ENCODE peak calls at places on chromosomes 3 and 15, in nine cellular contexts. Z is colonic mucosa; U is RWPE2; A is psoas muscle; B is cardiac muscle cell; N is naive thymus-derived CD4-positive, alpha-beta T cell; H is PC-9; M is heart left ventricle; L is HCT116. W is an unnamed sample.

GRCh38 chr3:10702961-10703740 is 112.9 kb upstream of the SLC6A11 start:
- DNase-seq in Z (no peak), U (no peak), A (no peak), B (peak; percentile 6), N (no peak), H (no peak), M (no peak), L (peak; percentile 44), W (peak; percentile 13)

GRCh38 chr15:75034615-75035014 is 11.2 kb downstream of the PPCDC start:
- DNase-seq in Z (no peak), U (no peak), A (no peak), B (no peak), N (no peak), H (no peak), M (no peak), L (no peak), W (no peak)

GRCh38 chr15:84992157-84992940 is 10.7 kb downstream of the PDE8A start:
- DNase-seq in Z (peak; percentile 52), U (no peak), A (no peak), B (peak; percentile 72), N (no peak), H (peak; percentile 92), M (no peak), L (peak; percentile 93), W (no peak)

GRCh38 chr15:71559098-71559497 is 251.3 kb upstream of the NR2E3 start:
- DNase-seq in Z (no peak), U (peak; percentile 85), A (no peak), B (peak; percentile 44), N (no peak), H (no peak), M (no peak), L (no peak), W (no peak)

GRCh38 chr3:108175352-108175751 is 46.9 kb downstream of the IFT57 start:
- DNase-seq in Z (no peak), U (no peak), A (no peak), B (no peak), N (no peak), H (no peak), M (no peak), L (no peak), W (no peak)

GRCh38 chr15:41955807-41956525 is 16.4 kb downstream of the EHD4 start:
- DNase-seq in Z (no peak), U (no peak), A (no peak), B (no peak), N (no peak), H (no peak), M (no peak), L (no peak), W (no peak)

GRCh38 chr3:182904164-182904563 is 76.2 kb downstream of the DCUN1D1 start:
- DNase-seq in Z (no peak), U (no peak), A (no peak), B (no peak), N (no peak), H (no peak), M (no peak), L (no peak), W (no peak)

GRCh38 chr15:36472672-36473071 is 106.8 kb upstream of the CDIN1 start:
- DNase-seq in Z (no peak), U (no peak), A (no peak), B (no peak), N (no peak), H (no peak), M (no peak), L (no peak), W (no peak)

GRCh38 chr3:128469584-128469983 is 2.9 kb upstream of the DNAJB8 start:
- DNase-seq in Z (no peak), U (no peak), A (no peak), B (no peak), N (no peak), H (no peak), M (no peak), L (no peak), W (no peak)
- H3K27me3 ChIP-seq in Z (no peaks in the 10 kb centered on the region), U (no peaks in the 10 kb centered on the region), A (no peaks in the 10 kb centered on the region), B (peaks cover 33% of the 10 kb centered on the region), N (no peaks in the 10 kb centered on the region), H (peaks cover 26% of the 10 kb centered on the region), M (no peaks in the 10 kb centered on the region), L (peaks cover 16% of the 10 kb centered on the region), W (no peaks in the 10 kb centered on the region)

DNA sequence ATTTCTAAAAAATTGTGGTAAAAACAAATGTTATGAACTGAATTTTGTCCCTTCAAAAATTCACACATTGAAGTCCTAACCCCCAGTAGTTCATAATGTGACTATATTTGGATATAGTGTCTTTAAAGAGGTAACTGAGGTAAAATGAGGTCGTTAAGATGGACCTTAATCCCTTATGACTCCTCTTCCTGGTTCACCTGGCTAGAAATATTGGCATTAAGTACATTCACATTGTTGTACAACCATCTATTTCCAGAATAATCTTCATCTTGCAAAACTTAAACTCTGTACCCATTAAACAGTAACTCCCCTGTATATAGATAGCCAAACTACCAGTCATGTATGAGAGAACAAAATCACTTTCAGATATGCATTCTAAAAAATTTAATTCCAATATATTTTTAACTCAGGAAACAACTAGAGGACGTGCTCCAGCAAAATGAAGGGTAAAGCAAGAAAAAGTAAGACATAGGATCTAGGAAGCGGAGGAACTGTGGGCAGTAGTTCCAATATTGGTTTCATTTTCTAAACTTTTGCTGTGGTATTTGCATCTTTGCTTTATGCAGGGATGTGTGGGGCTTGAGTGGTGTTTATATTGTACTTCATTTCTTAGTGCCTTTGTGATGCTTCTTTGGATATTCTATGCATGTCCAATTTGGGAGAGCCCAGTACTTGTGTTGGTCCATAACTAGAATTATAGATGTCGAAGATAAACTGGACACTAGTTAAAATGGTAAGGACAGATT is 36.7 kb upstream of the IL20RB start:
- DNase-seq in Z (no peak), U (no peak), A (no peak), B (no peak), N (no peak), H (no peak), M (no peak), L (no peak), W (no peak)
- H3K27ac ChIP-seq in Z (no peak overlapping the region), U (no peak overlapping the region), A (no peak overlapping the region), B (no peak overlapping the region), N (no peak overlapping the region), H (no peak overlapping the region), M (no peak overlapping the region), L (no peak overlapping the region), W (no peak overlapping the region)

GRCh38 chr15:88624156-88624970 is 3.2 kb downstream of the AEN start:
- DNase-seq in Z (no peak), U (no peak), A (no peak), B (peak; percentile 73), N (peak; percentile 71), H (no peak), M (no peak), L (no peak), W (no peak)

GRCh38 chr15:88622605-88622975 is 1.4 kb downstream of the AEN start:
- DNase-seq in Z (no peak), U (no peak), A (no peak), B (no peak), N (no peak), H (no peak), M (no peak), L (no peak), W (no peak)

GRCh38 chr15:88621789-88622604 is 857 bp downstream of the AEN start:
- DNase-seq in Z (peak; percentile 24), U (no peak), A (no peak), B (no peak), N (peak; percentile 64), H (no peak), M (no peak), L (no peak), W (no peak)

GRCh38 chr15:88623632-88624031 is 2.5 kb downstream of the AEN start:
- DNase-seq in Z (no peak), U (no peak), A (no peak), B (no peak), N (no peak), H (no peak), M (no peak), L (no peak), W (no peak)

DNA sequence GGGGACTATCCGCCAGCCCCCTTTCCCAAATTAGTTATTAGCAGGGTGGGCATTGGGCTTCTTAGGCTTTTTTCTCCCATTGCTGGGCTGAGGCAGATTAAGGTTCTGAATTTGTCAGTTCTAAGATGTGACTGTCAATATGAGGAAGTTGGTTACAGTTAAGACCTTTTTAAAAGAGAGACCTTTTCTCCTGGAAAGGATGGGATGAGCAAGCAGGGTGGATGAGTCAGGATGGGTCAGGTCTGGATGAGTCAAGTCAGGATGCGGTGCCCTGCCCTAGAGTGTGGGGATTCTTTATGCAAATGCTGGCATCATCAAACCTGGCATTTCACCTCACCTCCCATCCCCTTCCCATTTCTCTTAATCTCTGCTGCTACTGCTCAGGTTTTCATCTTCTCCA is 1.9 kb downstream of the AEN start:
- DNase-seq in Z (no peak), U (peak; percentile 96), A (no peak), B (peak; percentile 49), N (no peak), H (peak; percentile 71), M (no peak), L (peak; percentile 64), W (no peak)
- H3K4me1 ChIP-seq in Z (peaks cover 15% of the 10 kb centered on the region), U (peaks cover 33% of the 10 kb centered on the region), A (peaks cover 34% of the 10 kb centered on the region), B (peaks cover 5% of the 10 kb centered on the region), N (peaks cover 53% of the 10 kb centered on the region), H (peaks cover 19% of the 10 kb centered on the region), M (peaks cover 36% of the 10 kb centered on the region), L (peaks cover 15% of the 10 kb centered on the region), W (peaks cover 14% of the 10 kb centered on the region)

GRCh38 chr3:147411235-147411607 is 2.1 kb downstream of the ZIC1 start:
- DNase-seq in Z (no peak), U (no peak), A (no peak), B (peak; percentile 40), N (no peak), H (no peak), M (no peak), L (no peak), W (peak; percentile 54)

GRCh38 chr3:147410126-147410517 is 957 bp downstream of the ZIC1 start:
- DNase-seq in Z (no peak), U (no peak), A (no peak), B (no peak), N (no peak), H (no peak), M (no peak), L (no peak), W (no peak)

GRCh38 chr3:147410518-147411234 is 1.5 kb downstream of the ZIC1 start:
- DNase-seq in Z (no peak), U (no peak), A (peak; percentile 73), B (peak; percentile 28), N (no peak), H (no peak), M (no peak), L (no peak), W (peak; percentile 67)

GRCh38 chr3:147408180-147409105 is 722 bp upstream of the ZIC1 start:
- DNase-seq in Z (no peak), U (no peak), A (no peak), B (no peak), N (no peak), H (no peak), M (no peak), L (no peak), W (no peak)

DNA sequence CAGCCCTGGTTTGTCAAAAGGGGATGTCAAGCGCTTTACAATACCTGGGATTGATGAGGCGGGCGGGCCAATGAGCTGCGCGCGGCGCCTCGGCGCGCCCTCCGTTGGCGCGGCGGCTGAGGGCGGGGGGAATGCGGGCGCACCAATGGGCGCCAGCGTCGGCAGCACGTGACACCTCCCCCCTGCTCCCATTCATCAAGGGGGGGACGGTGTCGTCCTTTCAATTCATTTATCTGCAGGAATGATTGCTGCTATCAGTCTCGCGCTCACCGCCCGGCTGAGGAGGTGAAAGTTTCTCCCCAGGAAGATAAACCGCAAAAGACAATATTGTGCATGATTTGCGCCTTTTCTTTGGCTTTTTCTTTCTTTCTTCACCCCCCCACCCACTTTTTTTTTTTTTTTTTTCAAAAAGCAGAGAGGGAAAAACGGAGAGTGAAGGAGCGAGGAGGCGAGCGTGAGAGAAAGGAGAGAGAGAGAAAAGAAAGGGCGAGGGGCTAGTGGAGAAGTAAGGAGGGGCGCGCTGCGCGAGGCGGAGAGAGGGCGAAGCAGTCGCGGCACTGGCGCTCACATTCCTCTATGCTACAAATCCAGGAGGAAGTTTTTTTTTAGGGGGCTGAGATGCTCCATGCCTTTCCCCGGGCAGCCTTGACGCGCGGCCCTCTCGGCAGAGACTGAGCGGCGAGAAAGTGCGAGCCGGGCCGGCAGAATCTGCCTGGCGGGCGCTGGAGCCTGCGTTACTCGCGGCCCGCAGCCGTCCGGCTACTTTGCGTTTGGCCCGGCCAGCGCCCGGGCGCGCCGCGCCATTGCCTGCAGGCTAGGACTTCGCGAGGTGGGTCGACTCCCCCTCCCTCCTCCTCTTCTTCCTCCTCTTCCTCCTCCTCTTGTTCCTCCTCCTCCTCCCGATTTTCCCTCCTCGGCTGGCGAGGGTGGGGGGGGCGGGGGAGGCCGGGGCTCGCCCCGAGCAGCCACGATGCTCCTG is at the start of gene ZIC1:
- DNase-seq in Z (no peak), U (no peak), A (peak; percentile 69), B (no peak), N (no peak), H (no peak), M (no peak), L (no peak), W (no peak)
- H3K27me3 ChIP-seq in Z (peaks cover 95% of the 10 kb centered on the region), U (peaks cover 99% of the 10 kb centered on the region), A (no peaks in the 10 kb centered on the region), B (peaks cover 100% of the 10 kb centered on the region), N (peaks cover 33% of the 10 kb centered on the region), H (no peaks in the 10 kb centered on the region), M (peaks cover 92% of the 10 kb centered on the region), L (no peaks in the 10 kb centered on the region), W (peaks cover 45% of the 10 kb centered on the region)

W was measured in gastrocnemius medialis.